ENCODE peak calls at places on chromosome X, in six cellular contexts. T is cardiac septum; C is stimulated activated CD4-positive, alpha-beta T cell treated with anti-CD3 and anti-CD28 coated beads, TNF-alpha, amount 100 ng/mL, for 48 hours; R is effector CD4-positive, alpha-beta T cell; U is head of caudate nucleus; N is cardiac fibroblast. Z is an unnamed sample.

GRCh38 chrX:1165535-1166196 is 46.8 kb downstream of the CRLF2 start:
- DNase-seq in U (no peak), R (no peak), C (no peak), N (peak), T (no peak), Z (no peak)

GRCh38 chrX:29143356-29143755 is 556.1 kb downstream of the IL1RAPL1 start:
- DNase-seq in C (no peak), R (no peak), N (peak), T (no peak), U (no peak), Z (no peak)

GRCh38 chrX:150482537-150483217 is 85.7 kb upstream of the MTM1 start:
- DNase-seq in U (no peak), T (peak), C (peak), R (no peak), N (no peak), Z (peak)

GRCh38 chrX:15911729-15912550 is 57.3 kb upstream of the AP1S2 start:
- DNase-seq in U (no peak), T (no peak), N (peak), R (no peak), C (no peak), Z (no peak)

GRCh38 chrX:16635040-16635439 is 14.9 kb upstream of the S100G start:
- DNase-seq in C (no peak), T (no peak), N (no peak), U (no peak), R (no peak), Z (no peak)

GRCh38 chrX:38903093-38903492 is 101.8 kb downstream of the MID1IP1 start:
- DNase-seq in N (no peak), C (no peak), U (no peak), T (no peak), R (no peak), Z (no peak)

GRCh38 chrX:39580043-39580442 is 517.7 kb downstream of the BCOR start:
- DNase-seq in R (no peak), C (no peak), T (no peak), N (no peak), U (no peak), Z (no peak)

GRCh38 chrX:7996414-7996813 is 69.2 kb upstream of the PNPLA4 start:
- DNase-seq in U (peak), T (no peak), R (peak), C (no peak), N (peak), Z (no peak)

GRCh38 chrX:39848900-39849299 is 248.9 kb downstream of the BCOR start:
- DNase-seq in C (no peak), U (no peak), N (peak), T (no peak), R (no peak), Z (peak)

Z was measured in skeletal muscle cell.